ENCODE peak calls at places on chromosomes 1 and 21, in ten cellular contexts. D is CD8-positive, alpha-beta T cell; A is WTC11; U is fibroblast of pulmonary artery; I is Panc1; Q is foreskin fibroblast; G is tibial artery; S is GM06990; N is astrocyte of the spinal cord; W is tibial nerve. R is an unnamed sample.

GRCh38 chr1:229452956-229453801 is 19.3 kb upstream of the ACTA1 start:
- DNase-seq in A (no peak), D (no peak), U (peak; percentile 55), G (no peak), I (peak; percentile 2), S (no peak), Q (no peak), N (peak; percentile 24), W (no peak), R (no peak)

GRCh38 chr1:35269190-35269988 is 880 bp downstream of the ZMYM4 start:
- DNase-seq in D (no peak), Q (no peak), A (no peak), S (no peak), G (no peak), W (no peak), I (no peak), U (peak; percentile 39), N (peak; percentile 13), R (no peak)

GRCh38 chr1:31642897-31643296 is 1.8 kb downstream of the PEF1 start:
- DNase-seq in Q (no peak), U (no peak), G (no peak), S (no peak), I (no peak), A (no peak), W (no peak), N (no peak), D (no peak), R (no peak)

GRCh38 chr1:85318217-85318616 is 41.8 kb upstream of the BCL10 start:
- DNase-seq in D (no peak), S (no peak), Q (no peak), I (no peak), U (no peak), A (no peak), N (no peak), G (no peak), W (no peak), R (no peak)

GRCh38 chr1:8880068-8880676 is 1.7 kb upstream of the ENO1 start:
- DNase-seq in U (peak; percentile 97), A (no peak), D (no peak), S (no peak), W (peak; percentile 30), Q (peak; percentile 93), N (peak; percentile 95), G (peak; percentile 86), I (peak; percentile 75), R (peak; percentile 69)

GRCh38 chr1:26787381-26787705 is 407 bp upstream of the PIGV start:
- DNase-seq in Q (no peak), S (no peak), W (no peak), U (peak; percentile 57), I (no peak), D (peak; percentile 71), G (no peak), A (no peak), N (peak; percentile 80), R (peak; percentile 90)

GRCh38 chr21:25568230-25568629 is 39.1 kb downstream of the MRPL39 start:
- DNase-seq in D (no peak), A (no peak), G (peak; percentile 43), W (no peak), S (no peak), I (no peak), U (peak; percentile 83), Q (peak; percentile 55), N (peak; percentile 81), R (no peak)

GRCh38 chr1:153734380-153735089 is 6.7 kb downstream of the INTS3 start:
- DNase-seq in A (no peak), I (no peak), U (no peak), G (no peak), Q (no peak), W (no peak), D (no peak), S (no peak), N (no peak), R (no peak)

GRCh38 chr1:165726169-165726568 is 27.8 kb upstream of the ALDH9A1 start:
- DNase-seq in G (no peak), D (no peak), S (no peak), U (no peak), A (no peak), I (no peak), N (no peak), W (no peak), Q (no peak), R (no peak)

GRCh38 chr1:204858381-204858821 is 12.3 kb upstream of the NFASC start:
- DNase-seq in U (no peak), I (no peak), G (no peak), W (no peak), A (peak; percentile 45), N (no peak), Q (peak; percentile 5), S (no peak), D (no peak), R (no peak)

GRCh38 chr1:46804926-46805325 is 6.1 kb downstream of the CYP4B1 start:
- DNase-seq in G (peak; percentile 75), I (no peak), S (no peak), N (no peak), W (peak; percentile 49), D (no peak), U (no peak), Q (no peak), A (no peak), R (no peak)

GRCh38 chr1:221494670-221495069 is 247.2 kb downstream of the DUSP10 start:
- DNase-seq in Q (no peak), D (no peak), A (no peak), N (peak; percentile 24), W (no peak), G (no peak), S (no peak), U (peak; percentile 36), I (no peak), R (no peak)

GRCh38 chr1:86970938-86971337 is 56.5 kb downstream of the HS2ST1 start:
- DNase-seq in U (no peak), N (no peak), S (no peak), D (no peak), G (no peak), W (no peak), I (no peak), Q (no peak), A (no peak), R (no peak)
- TF ChIP-seq CTCF in U (no peak), N (no peak), S (no peak), D (no peak), G (no peak), W (no peak), I (no peak), Q (no peak), A (no peak), R (no peak)

GRCh38 chr1:3417954-3418353 is 36.5 kb upstream of the ARHGEF16 start:
- DNase-seq in G (no peak), W (no peak), S (no peak), U (no peak), I (no peak), N (no peak), Q (no peak), A (no peak), D (no peak), R (no peak)

GRCh38 chr1:3417082-3417728 is 37.3 kb upstream of the ARHGEF16 start:
- DNase-seq in N (no peak), A (no peak), W (no peak), I (no peak), S (no peak), D (no peak), U (no peak), Q (no peak), G (no peak), R (no peak)

GRCh38 chr1:3420218-3420951 is 34.1 kb upstream of the ARHGEF16 start:
- DNase-seq in U (no peak), W (no peak), A (no peak), Q (no peak), D (no peak), I (no peak), G (no peak), S (no peak), N (no peak), R (no peak)

GRCh38 chr1:3418600-3418999 is 35.9 kb upstream of the ARHGEF16 start:
- DNase-seq in I (no peak), Q (no peak), G (no peak), W (no peak), D (no peak), S (no peak), U (no peak), A (no peak), N (no peak), R (no peak)

GRCh38 chr1:3419415-3420204 is 34.9 kb upstream of the ARHGEF16 start:
- DNase-seq in A (no peak), U (no peak), I (no peak), W (no peak), G (no peak), D (no peak), S (no peak), N (no peak), Q (no peak), R (no peak)
- TF ChIP-seq CTCF in A (no peak), U (no peak), I (no peak), W (no peak), G (no peak), D (no peak), S (no peak), N (no peak), Q (no peak), R (no peak)

GRCh38 chr1:54275349-54275748 is 75.4 kb downstream of the MRPL37 start:
- DNase-seq in S (no peak), Q (peak; percentile 74), I (no peak), G (peak; percentile 86), D (no peak), N (peak; percentile 54), U (peak; percentile 66), A (no peak), W (no peak), R (no peak)
- TF ChIP-seq CTCF in S (no peak), Q (peak; percentile 20), I (no peak), G (peak; percentile 39), D (no peak), N (peak; percentile 54), U (peak; percentile 49), A (no peak), W (peak; percentile 53), R (no peak)

GRCh38 chr1:68442822-68443556 is 6.8 kb downstream of the RPE65 start:
- DNase-seq in I (peak; percentile 48), A (peak; percentile 48), U (peak; percentile 64), S (peak; percentile 6), G (peak; percentile 22), W (no peak), Q (peak; percentile 83), N (peak; percentile 61), D (no peak), R (peak; percentile 48)

GRCh38 chr1:68453060-68453665 is 3.4 kb upstream of the RPE65 start:
- DNase-seq in I (no peak), U (no peak), A (no peak), D (no peak), G (no peak), S (no peak), W (no peak), N (peak; percentile 19), Q (no peak), R (no peak)

GRCh38 chr1:68449901-68450300 is at the start of gene RPE65:
- DNase-seq in Q (no peak), I (no peak), U (peak; percentile 65), D (no peak), W (no peak), N (peak; percentile 59), G (no peak), A (no peak), S (no peak), R (no peak)

DNA sequence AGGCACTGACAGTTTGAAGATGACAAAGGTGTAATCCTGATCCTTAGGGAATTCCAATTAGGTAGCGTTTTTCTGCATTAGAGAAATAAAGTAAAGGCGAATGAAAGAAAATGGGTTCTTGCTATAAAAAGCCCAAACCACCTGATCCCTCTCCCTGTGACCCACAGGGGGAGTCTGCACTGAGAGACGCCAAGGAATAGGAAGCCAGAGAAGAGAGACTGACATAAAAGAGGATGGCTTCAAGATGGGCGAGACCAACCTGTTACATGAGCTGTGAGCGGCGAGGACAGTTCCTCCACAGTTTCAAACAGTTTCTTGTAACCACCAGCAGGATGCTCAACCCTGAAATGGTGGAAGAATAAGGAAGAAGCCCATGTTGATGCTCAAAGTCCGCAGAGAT is 1.4 kb downstream of the RPE65 start:
- DNase-seq in D (no peak), U (no peak), Q (no peak), N (no peak), S (no peak), G (no peak), A (peak; percentile 22), W (no peak), I (no peak), R (no peak)
- TF ChIP-seq CTCF in D (no peak), U (no peak), Q (no peak), N (no peak), S (no peak), G (no peak), A (no peak), W (no peak), I (no peak), R (no peak)

R was measured in GM13977.